ENCODE peak calls at places on chromosomes 2 and 18, in ten cellular contexts. A is breast epithelium, Q is body of pancreas, S is fibroblast of lung, M is tibial artery, G is neuronal stem cell, R is OCI-LY7, J is uterus, V is left ventricle myocardium inferior, W is hepatocyte. O is an unnamed sample.

GRCh38 chr2:75458201-75458600 is 102.5 kb downstream of the EVA1A start:
- DNase-seq in M (no peak), V (no peak), A (no peak), R (no peak), Q (no peak), W (no peak), J (no peak), G (no peak), S (no peak), O (no peak)

GRCh38 chr2:46643493-46643892 is 164.1 kb downstream of the TMEM247 start:
- DNase-seq in M (no peak), G (no peak), J (no peak), S (no peak), Q (no peak), V (no peak), W (no peak), R (peak), A (no peak), O (no peak)

GRCh38 chr2:121471571-121472464 is 58.9 kb upstream of the RNU4ATAC start:
- DNase-seq in J (no peak), A (no peak), R (no peak), M (no peak), G (no peak), S (peak), W (no peak), V (no peak), Q (no peak), O (no peak)

GRCh38 chr2:154049561-154049960 is 177.8 kb downstream of the GALNT13 start:
- DNase-seq in Q (no peak), G (no peak), W (no peak), R (no peak), M (no peak), S (no peak), V (no peak), J (no peak), A (no peak), O (no peak)

GRCh38 chr2:47165001-47165555 is 10.0 kb upstream of the STPG4 start:
- DNase-seq in W (no peak), A (no peak), V (no peak), G (no peak), J (no peak), R (no peak), M (no peak), S (no peak), Q (no peak), O (no peak)

GRCh38 chr2:26696352-26696816 is 3.9 kb downstream of the KCNK3 start:
- DNase-seq in R (no peak), W (peak), M (no peak), A (no peak), S (peak), G (no peak), V (no peak), Q (peak), J (no peak), O (no peak)

GRCh38 chr2:227772197-227772661 is 26.5 kb downstream of the SCYGR8 start:
- DNase-seq in A (no peak), J (no peak), W (no peak), V (no peak), G (no peak), Q (no peak), R (no peak), M (no peak), S (no peak), O (no peak)

GRCh38 chr2:169961911-169962310 is 134.7 kb downstream of the UBR3 start:
- DNase-seq in R (no peak), A (no peak), V (no peak), W (no peak), J (no peak), S (peak), G (no peak), Q (no peak), M (peak), O (no peak)

GRCh38 chr2:218806346-218806978 is 24.5 kb downstream of the CYP27A1 start:
- DNase-seq in V (peak), A (peak), R (no peak), Q (peak), M (peak), G (no peak), S (peak), J (peak), W (peak), O (peak)

GRCh38 chr2:76427447-76427846 is 716.7 kb upstream of the GCFC2 start:
- DNase-seq in A (no peak), M (no peak), J (no peak), Q (no peak), V (no peak), G (no peak), W (no peak), S (no peak), R (no peak), O (no peak)

GRCh38 chr18:41599529-41599928 is 355.5 kb upstream of the PIK3C3 start:
- DNase-seq in J (no peak), M (no peak), R (no peak), V (peak), G (no peak), A (no peak), Q (no peak), W (peak), S (no peak), O (no peak)

GRCh38 chr2:189287982-189288494 is 108.5 kb upstream of the COL5A2 start:
- DNase-seq in S (peak), Q (no peak), A (no peak), M (no peak), J (no peak), V (no peak), W (peak), G (peak), R (no peak), O (no peak)

GRCh38 chr2:149169653-149170052 is 131.2 kb downstream of the LYPD6B start:
- DNase-seq in W (peak), V (no peak), A (no peak), Q (peak), J (no peak), S (peak), M (no peak), G (no peak), R (no peak), O (no peak)

GRCh38 chr2:204504594-204504993 is 40.7 kb upstream of the PARD3B start:
- DNase-seq in V (no peak), R (no peak), Q (no peak), J (no peak), G (no peak), S (no peak), M (no peak), W (no peak), A (no peak), O (no peak)

GRCh38 chr18:3761266-3761665 is 311.3 kb downstream of the TGIF1 start:
- DNase-seq in R (no peak), Q (no peak), V (no peak), A (no peak), G (no peak), J (no peak), W (no peak), M (no peak), S (no peak), O (no peak)

GRCh38 chr2:36337354-36337753 is 18.2 kb upstream of the CRIM1 start:
- DNase-seq in W (no peak), J (no peak), S (no peak), R (no peak), G (no peak), A (no peak), Q (no peak), V (no peak), M (no peak), O (no peak)

GRCh38 chr18:50405582-50406271 is 30.9 kb downstream of the SKA1 start:
- DNase-seq in M (no peak), S (no peak), A (no peak), G (no peak), W (no peak), J (no peak), R (no peak), V (no peak), Q (no peak), O (no peak)

GRCh38 chr2:100427627-100428258 is 10.3 kb upstream of the CHST10 start:
- DNase-seq in V (peak), J (peak), M (no peak), G (no peak), W (peak), S (peak), R (peak), Q (peak), A (no peak), O (peak)

GRCh38 chr2:20432714-20433113 is 14.2 kb upstream of the RHOB start:
- DNase-seq in M (no peak), Q (no peak), R (no peak), V (no peak), S (no peak), A (no peak), W (no peak), J (peak), G (no peak), O (no peak)

GRCh38 chr2:102703748-102704147 is 58.1 kb upstream of the TMEM182 start:
- DNase-seq in M (no peak), V (no peak), R (peak), S (peak), A (no peak), Q (no peak), W (peak), G (peak), J (no peak), O (peak)

GRCh38 chr18:79868811-79869541 is 71.2 kb downstream of the KCNG2 start:
- DNase-seq in V (no peak), W (no peak), J (no peak), A (no peak), R (no peak), G (no peak), S (no peak), Q (no peak), M (no peak), O (no peak)

GRCh38 chr2:241976296-241976695 is 106.8 kb downstream of the RTP5 start:
- DNase-seq in R (no peak), M (no peak), S (no peak), J (no peak), W (no peak), V (no peak), A (no peak), G (no peak), Q (no peak), O (no peak)

GRCh38 chr2:56133441-56133840 is 50.3 kb upstream of the CCDC85A start:
- DNase-seq in A (no peak), J (no peak), M (no peak), Q (no peak), S (no peak), W (no peak), R (no peak), V (no peak), G (no peak), O (no peak)

GRCh38 chr18:59056706-59057492 is 82.8 kb upstream of the SEC11C start:
- DNase-seq in J (peak), G (peak), Q (peak), R (peak), A (peak), S (peak), V (peak), M (no peak), W (peak), O (peak)

GRCh38 chr18:3150688-3151087 is 69.1 kb downstream of the MYOM1 start:
- DNase-seq in R (no peak), M (no peak), A (no peak), W (no peak), Q (no peak), J (no peak), V (no peak), G (no peak), S (no peak), O (no peak)

GRCh38 chr2:239052720-239053665 is 205.1 kb downstream of the TWIST2 start:
- DNase-seq in R (no peak), M (no peak), V (no peak), Q (no peak), W (no peak), A (no peak), S (no peak), G (no peak), J (no peak), O (no peak)

GRCh38 chr2:239052046-239052445 is 204.2 kb downstream of the TWIST2 start:
- DNase-seq in G (no peak), A (no peak), W (no peak), V (no peak), M (no peak), Q (no peak), S (no peak), R (no peak), J (no peak), O (no peak)

GRCh38 chr2:239055756-239056493 is 208.0 kb downstream of the TWIST2 start:
- DNase-seq in J (no peak), G (no peak), V (no peak), A (no peak), Q (no peak), S (peak), R (no peak), M (no peak), W (no peak), O (no peak)

GRCh38 chr2:239054921-239055320 is 207.0 kb downstream of the TWIST2 start:
- DNase-seq in S (no peak), G (no peak), J (no peak), A (no peak), V (no peak), R (no peak), M (no peak), Q (no peak), W (no peak), O (no peak)

GRCh38 chr2:239053801-239054503 is 206.1 kb downstream of the TWIST2 start:
- DNase-seq in A (no peak), S (no peak), W (no peak), V (no peak), Q (no peak), J (no peak), M (no peak), G (no peak), R (no peak), O (no peak)
- H3K4me3 ChIP-seq in A (no peak), S (no peak), W (no peak), V (no peak), Q (no peak), J (no peak), M (no peak), G (no peak), R (no peak), O (no peak)

GRCh38 chr2:158723311-158723838 is 71.7 kb upstream of the DAPL1 start:
- DNase-seq in V (no peak), M (no peak), J (no peak), R (no peak), Q (no peak), W (no peak), S (no peak), A (no peak), G (no peak), O (peak)
- H3K27ac ChIP-seq in V (no peak), M (no peak), J (no peak), R (no peak), Q (no peak), W (peak), S (no peak), A (peak), G (no peak), O (peak)

GRCh38 chr2:199470361-199470671 is 12.6 kb upstream of the SATB2 start:
- DNase-seq in V (no peak), A (no peak), R (no peak), M (no peak), Q (no peak), G (no peak), S (no peak), J (no peak), W (no peak), O (no peak)

GRCh38 chr2:199470672-199471442 is 13.1 kb upstream of the SATB2 start:
- DNase-seq in A (no peak), J (no peak), G (peak), R (no peak), S (no peak), Q (no peak), W (no peak), V (no peak), M (no peak), O (no peak)

GRCh38 chr2:199471443-199472057 is 13.8 kb upstream of the SATB2 start:
- DNase-seq in G (peak), S (peak), Q (peak), V (peak), W (peak), M (no peak), J (no peak), A (no peak), R (peak), O (peak)

GRCh38 chr2:199468561-199469513 is 11.1 kb upstream of the SATB2 start:
- DNase-seq in R (no peak), V (no peak), W (peak), G (peak), S (no peak), J (no peak), Q (no peak), M (no peak), A (no peak), O (no peak)

GRCh38 chr2:199469514-199470360 is 12.0 kb upstream of the SATB2 start:
- DNase-seq in J (no peak), M (no peak), V (no peak), Q (no peak), S (no peak), W (no peak), G (peak), A (no peak), R (no peak), O (no peak)
- H3K4me3 ChIP-seq in J (no peak), M (no peak), V (no peak), Q (no peak), S (no peak), W (no peak), G (no peak), A (peak), R (no peak), O (no peak)

GRCh38 chr2:240458044-240458899 is 22.8 kb downstream of the GPC1 start:
- DNase-seq in M (no peak), V (no peak), J (no peak), S (no peak), W (no peak), G (no peak), R (no peak), Q (no peak), A (no peak), O (no peak)
- H3K27ac ChIP-seq in M (no peak), V (no peak), J (no peak), S (no peak), W (peak), G (no peak), R (no peak), Q (no peak), A (no peak), O (no peak)

GRCh38 chr2:163610817-163611556 is 124.8 kb downstream of the FIGN start:
- DNase-seq in M (no peak), Q (no peak), V (no peak), R (peak), G (no peak), A (no peak), W (peak), J (no peak), S (no peak), O (no peak)
- H3K4me3 ChIP-seq in M (no peak), Q (no peak), V (no peak), R (no peak), G (no peak), A (no peak), W (no peak), J (no peak), S (no peak), O (no peak)

DNA sequence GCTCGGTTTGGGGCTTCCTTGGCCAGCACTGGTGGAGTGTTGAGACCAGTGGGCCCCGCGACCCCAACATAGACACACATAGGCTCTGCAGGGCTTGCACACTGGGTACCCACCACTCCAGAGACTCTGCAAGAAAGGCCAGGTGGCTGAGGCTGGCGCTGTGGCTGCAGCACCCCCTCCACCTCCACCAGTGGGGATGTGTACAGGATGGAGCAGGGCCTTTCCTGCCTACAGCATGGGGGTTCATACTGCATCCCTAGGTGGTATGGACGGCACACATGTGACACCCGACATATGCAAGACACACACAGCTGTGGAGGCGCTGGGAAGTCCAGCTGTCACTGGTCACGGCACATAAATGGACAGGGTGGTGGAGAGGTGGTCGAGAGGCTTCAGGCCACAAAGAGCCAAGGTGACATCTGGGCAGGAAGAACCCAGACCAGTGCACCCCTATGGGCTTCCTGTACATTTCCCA is 1.3 kb downstream of the RNPEPL1 start:
- DNase-seq in Q (peak), V (peak), G (no peak), S (no peak), W (no peak), R (peak), A (no peak), M (peak), J (peak), O (no peak)
- H3K27ac ChIP-seq in Q (no peak), V (peak), G (no peak), S (no peak), W (peak), R (peak), A (peak), M (peak), J (no peak), O (no peak)

GRCh38 chr2:233084488-233084887 is 24.3 kb downstream of the INPP5D start:
- DNase-seq in J (peak), Q (peak), G (no peak), M (peak), A (peak), R (peak), W (no peak), S (no peak), V (peak), O (peak)
- H3K4me3 ChIP-seq in J (no peak), Q (no peak), G (no peak), M (no peak), A (no peak), R (peak), W (no peak), S (no peak), V (peak), O (no peak)

O was measured in thyroid gland.